ENCODE peak calls at places on chromosomes 3 and 15, in ten cellular contexts. One of them, this sample, is unnamed.

GRCh38 chr3:72318504-72319201 is 529.6 kb downstream of the SHQ1 start:
- DNase-seq in right atrium auricular region: no peak
- DNase-seq in esophagus muscularis mucosa: no peak
- DNase-seq in HFFc6: no peak
- DNase-seq in cardiac fibroblast: peak; percentile 24
- DNase-seq in cardiac muscle cell: peak; percentile 55
- DNase-seq in CD4-positive, alpha-beta T cell: no peak
- DNase-seq in PC-3: peak; percentile 31
- DNase-seq in IMR-90: peak; percentile 53
- DNase-seq in fibroblast of lung: peak; percentile 43
- DNase-seq in this sample: no peak

GRCh38 chr3:174973465-174973864 is 114.3 kb downstream of the NAALADL2 start:
- DNase-seq in PC-3: peak; percentile 97
- DNase-seq in HFFc6: no peak
- DNase-seq in fibroblast of lung: no peak
- DNase-seq in CD4-positive, alpha-beta T cell: no peak
- DNase-seq in right atrium auricular region: no peak
- DNase-seq in IMR-90: no peak
- DNase-seq in cardiac muscle cell: no peak
- DNase-seq in esophagus muscularis mucosa: no peak
- DNase-seq in cardiac fibroblast: no peak
- DNase-seq in this sample: no peak

GRCh38 chr15:59456114-59456513 is 18.1 kb downstream of the FAM81A start:
- DNase-seq in esophagus muscularis mucosa: no peak
- DNase-seq in HFFc6: no peak
- DNase-seq in CD4-positive, alpha-beta T cell: no peak
- DNase-seq in cardiac fibroblast: no peak
- DNase-seq in right atrium auricular region: no peak
- DNase-seq in PC-3: peak; percentile 65
- DNase-seq in IMR-90: no peak
- DNase-seq in cardiac muscle cell: no peak
- DNase-seq in fibroblast of lung: no peak
- DNase-seq in this sample: peak; percentile 45

GRCh38 chr3:120438971-120439370 is 11.8 kb downstream of the FSTL1 start:
- DNase-seq in fibroblast of lung: peak; percentile 92
- DNase-seq in cardiac fibroblast: peak; percentile 91
- DNase-seq in cardiac muscle cell: no peak
- DNase-seq in right atrium auricular region: no peak
- DNase-seq in CD4-positive, alpha-beta T cell: no peak
- DNase-seq in PC-3: peak; percentile 89
- DNase-seq in esophagus muscularis mucosa: no peak
- DNase-seq in HFFc6: peak; percentile 55
- DNase-seq in IMR-90: peak; percentile 93
- DNase-seq in this sample: no peak

GRCh38 chr3:160417311-160417710 is 17.9 kb downstream of the SMC4 start:
- DNase-seq in IMR-90: no peak
- DNase-seq in right atrium auricular region: no peak
- DNase-seq in fibroblast of lung: no peak
- DNase-seq in cardiac muscle cell: no peak
- DNase-seq in cardiac fibroblast: no peak
- DNase-seq in HFFc6: no peak
- DNase-seq in esophagus muscularis mucosa: no peak
- DNase-seq in CD4-positive, alpha-beta T cell: no peak
- DNase-seq in PC-3: no peak
- DNase-seq in this sample: no peak

GRCh38 chr3:100590114-100590839 is 19.1 kb upstream of the ADGRG7 start:
- DNase-seq in right atrium auricular region: peak; percentile 75
- DNase-seq in IMR-90: peak; percentile 76
- DNase-seq in fibroblast of lung: peak; percentile 48
- DNase-seq in cardiac muscle cell: peak; percentile 76
- DNase-seq in HFFc6: peak; percentile 40
- DNase-seq in cardiac fibroblast: peak; percentile 83
- DNase-seq in esophagus muscularis mucosa: no peak
- DNase-seq in PC-3: peak; percentile 87
- DNase-seq in CD4-positive, alpha-beta T cell: peak; percentile 44
- DNase-seq in this sample: peak; percentile 83

GRCh38 chr3:176302271-176302670 is 895.0 kb downstream of the TBL1XR1 start:
- DNase-seq in HFFc6: no peak
- DNase-seq in cardiac fibroblast: no peak
- DNase-seq in esophagus muscularis mucosa: no peak
- DNase-seq in CD4-positive, alpha-beta T cell: no peak
- DNase-seq in cardiac muscle cell: no peak
- DNase-seq in right atrium auricular region: no peak
- DNase-seq in PC-3: no peak
- DNase-seq in IMR-90: no peak
- DNase-seq in fibroblast of lung: no peak
- DNase-seq in this sample: no peak

GRCh38 chr15:28955686-28956421 is 70.1 kb downstream of the APBA2 start:
- DNase-seq in right atrium auricular region: peak; percentile 40
- DNase-seq in HFFc6: no peak
- DNase-seq in fibroblast of lung: peak; percentile 94
- DNase-seq in IMR-90: peak; percentile 79
- DNase-seq in cardiac fibroblast: peak; percentile 55
- DNase-seq in CD4-positive, alpha-beta T cell: no peak
- DNase-seq in cardiac muscle cell: no peak
- DNase-seq in PC-3: peak; percentile 48
- DNase-seq in esophagus muscularis mucosa: peak; percentile 88
- DNase-seq in this sample: no peak

GRCh38 chr3:111152506-111152905 is 80.9 kb downstream of the NECTIN3 start:
- DNase-seq in esophagus muscularis mucosa: no peak
- DNase-seq in right atrium auricular region: no peak
- DNase-seq in cardiac fibroblast: no peak
- DNase-seq in IMR-90: peak; percentile 77
- DNase-seq in CD4-positive, alpha-beta T cell: no peak
- DNase-seq in HFFc6: peak; percentile 24
- DNase-seq in fibroblast of lung: peak; percentile 6
- DNase-seq in cardiac muscle cell: no peak
- DNase-seq in PC-3: no peak
- DNase-seq in this sample: peak; percentile 4

GRCh38 chr3:66494964-66495581 is 5.7 kb downstream of the LRIG1 start:
- DNase-seq in esophagus muscularis mucosa: no peak
- DNase-seq in right atrium auricular region: no peak
- DNase-seq in IMR-90: no peak
- DNase-seq in fibroblast of lung: peak; percentile 82
- DNase-seq in PC-3: no peak
- DNase-seq in CD4-positive, alpha-beta T cell: no peak
- DNase-seq in cardiac fibroblast: no peak
- DNase-seq in HFFc6: no peak
- DNase-seq in cardiac muscle cell: no peak
- DNase-seq in this sample: no peak

GRCh38 chr15:72180771-72181324 is 16.7 kb downstream of the GRAMD2A start:
- DNase-seq in IMR-90: no peak
- DNase-seq in fibroblast of lung: no peak
- DNase-seq in HFFc6: no peak
- DNase-seq in right atrium auricular region: no peak
- DNase-seq in PC-3: no peak
- DNase-seq in esophagus muscularis mucosa: no peak
- DNase-seq in cardiac fibroblast: no peak
- DNase-seq in cardiac muscle cell: no peak
- DNase-seq in CD4-positive, alpha-beta T cell: no peak
- DNase-seq in this sample: no peak

GRCh38 chr15:72183781-72184164 is 13.8 kb downstream of the GRAMD2A start:
- DNase-seq in right atrium auricular region: no peak
- DNase-seq in esophagus muscularis mucosa: no peak
- DNase-seq in CD4-positive, alpha-beta T cell: no peak
- DNase-seq in cardiac muscle cell: no peak
- DNase-seq in cardiac fibroblast: no peak
- DNase-seq in fibroblast of lung: no peak
- DNase-seq in PC-3: no peak
- DNase-seq in HFFc6: no peak
- DNase-seq in IMR-90: no peak
- DNase-seq in this sample: no peak

GRCh38 chr15:72184165-72184811 is 13.3 kb downstream of the GRAMD2A start:
- DNase-seq in CD4-positive, alpha-beta T cell: no peak
- DNase-seq in cardiac fibroblast: peak; percentile 39
- DNase-seq in PC-3: peak; percentile 53
- DNase-seq in esophagus muscularis mucosa: no peak
- DNase-seq in cardiac muscle cell: peak; percentile 76
- DNase-seq in right atrium auricular region: no peak
- DNase-seq in fibroblast of lung: peak; percentile 45
- DNase-seq in IMR-90: no peak
- DNase-seq in HFFc6: peak; percentile 35
- DNase-seq in this sample: peak; percentile 65

GRCh38 chr15:72182244-72182643 is 15.3 kb downstream of the GRAMD2A start:
- DNase-seq in fibroblast of lung: no peak
- DNase-seq in esophagus muscularis mucosa: no peak
- DNase-seq in right atrium auricular region: no peak
- DNase-seq in PC-3: no peak
- DNase-seq in HFFc6: no peak
- DNase-seq in cardiac muscle cell: no peak
- DNase-seq in cardiac fibroblast: no peak
- DNase-seq in CD4-positive, alpha-beta T cell: no peak
- DNase-seq in IMR-90: no peak
- DNase-seq in this sample: no peak

GRCh38 chr15:72182673-72183072 is 14.9 kb downstream of the GRAMD2A start:
- DNase-seq in right atrium auricular region: no peak
- DNase-seq in IMR-90: no peak
- DNase-seq in fibroblast of lung: no peak
- DNase-seq in cardiac fibroblast: peak; percentile 40
- DNase-seq in HFFc6: no peak
- DNase-seq in cardiac muscle cell: no peak
- DNase-seq in PC-3: no peak
- DNase-seq in CD4-positive, alpha-beta T cell: no peak
- DNase-seq in esophagus muscularis mucosa: no peak
- DNase-seq in this sample: peak; percentile 92
- TF ChIP-seq CTCF in right atrium auricular region: no peak
- TF ChIP-seq CTCF in IMR-90: no peak
- TF ChIP-seq CTCF in fibroblast of lung: no peak
- TF ChIP-seq CTCF in cardiac fibroblast: no peak
- TF ChIP-seq CTCF in HFFc6: no peak
- TF ChIP-seq CTCF in cardiac muscle cell: no peak
- TF ChIP-seq CTCF in PC-3: no peak
- TF ChIP-seq CTCF in CD4-positive, alpha-beta T cell: no peak
- TF ChIP-seq CTCF in esophagus muscularis mucosa: no peak
- TF ChIP-seq CTCF in this sample: no peak

GRCh38 chr3:113183748-113184661 is 27.4 kb upstream of the BOC start:
- DNase-seq in cardiac fibroblast: peak; percentile 34
- DNase-seq in CD4-positive, alpha-beta T cell: no peak
- DNase-seq in esophagus muscularis mucosa: peak; percentile 74
- DNase-seq in right atrium auricular region: no peak
- DNase-seq in IMR-90: peak; percentile 34
- DNase-seq in fibroblast of lung: peak; percentile 31
- DNase-seq in HFFc6: no peak
- DNase-seq in PC-3: peak; percentile 23
- DNase-seq in cardiac muscle cell: no peak
- DNase-seq in this sample: peak; percentile 52

GRCh38 chr3:113185436-113185835 is 25.9 kb upstream of the BOC start:
- DNase-seq in PC-3: no peak
- DNase-seq in CD4-positive, alpha-beta T cell: no peak
- DNase-seq in esophagus muscularis mucosa: peak; percentile 53
- DNase-seq in cardiac muscle cell: no peak
- DNase-seq in IMR-90: no peak
- DNase-seq in HFFc6: no peak
- DNase-seq in fibroblast of lung: no peak
- DNase-seq in cardiac fibroblast: no peak
- DNase-seq in right atrium auricular region: no peak
- DNase-seq in this sample: no peak

GRCh38 chr3:113186566-113186965 is 24.8 kb upstream of the BOC start:
- DNase-seq in IMR-90: no peak
- DNase-seq in esophagus muscularis mucosa: peak; percentile 57
- DNase-seq in PC-3: no peak
- DNase-seq in fibroblast of lung: no peak
- DNase-seq in HFFc6: no peak
- DNase-seq in right atrium auricular region: no peak
- DNase-seq in CD4-positive, alpha-beta T cell: no peak
- DNase-seq in cardiac fibroblast: no peak
- DNase-seq in cardiac muscle cell: no peak
- DNase-seq in this sample: no peak
- TF ChIP-seq CTCF in IMR-90: no peak
- TF ChIP-seq CTCF in esophagus muscularis mucosa: no peak
- TF ChIP-seq CTCF in PC-3: no peak
- TF ChIP-seq CTCF in fibroblast of lung: no peak
- TF ChIP-seq CTCF in HFFc6: no peak
- TF ChIP-seq CTCF in right atrium auricular region: no peak
- TF ChIP-seq CTCF in CD4-positive, alpha-beta T cell: no peak
- TF ChIP-seq CTCF in cardiac fibroblast: no peak
- TF ChIP-seq CTCF in cardiac muscle cell: no peak
- TF ChIP-seq CTCF in this sample: no peak

GRCh38 chr3:48765376-48765775 is 48.4 kb upstream of the IP6K2 start:
- DNase-seq in right atrium auricular region: no peak
- DNase-seq in cardiac fibroblast: peak; percentile 36
- DNase-seq in IMR-90: no peak
- DNase-seq in fibroblast of lung: peak; percentile 4
- DNase-seq in CD4-positive, alpha-beta T cell: no peak
- DNase-seq in esophagus muscularis mucosa: no peak
- DNase-seq in HFFc6: peak; percentile 12
- DNase-seq in PC-3: peak; percentile 49
- DNase-seq in cardiac muscle cell: no peak
- DNase-seq in this sample: peak; percentile 36
- TF ChIP-seq CTCF in right atrium auricular region: no peak
- TF ChIP-seq CTCF in cardiac fibroblast: no peak
- TF ChIP-seq CTCF in IMR-90: peak; percentile 11
- TF ChIP-seq CTCF in fibroblast of lung: no peak
- TF ChIP-seq CTCF in CD4-positive, alpha-beta T cell: no peak
- TF ChIP-seq CTCF in esophagus muscularis mucosa: no peak
- TF ChIP-seq CTCF in HFFc6: peak; percentile 53
- TF ChIP-seq CTCF in PC-3: peak; percentile 64
- TF ChIP-seq CTCF in cardiac muscle cell: peak; percentile 24
- TF ChIP-seq CTCF in this sample: peak; percentile 38

DNA sequence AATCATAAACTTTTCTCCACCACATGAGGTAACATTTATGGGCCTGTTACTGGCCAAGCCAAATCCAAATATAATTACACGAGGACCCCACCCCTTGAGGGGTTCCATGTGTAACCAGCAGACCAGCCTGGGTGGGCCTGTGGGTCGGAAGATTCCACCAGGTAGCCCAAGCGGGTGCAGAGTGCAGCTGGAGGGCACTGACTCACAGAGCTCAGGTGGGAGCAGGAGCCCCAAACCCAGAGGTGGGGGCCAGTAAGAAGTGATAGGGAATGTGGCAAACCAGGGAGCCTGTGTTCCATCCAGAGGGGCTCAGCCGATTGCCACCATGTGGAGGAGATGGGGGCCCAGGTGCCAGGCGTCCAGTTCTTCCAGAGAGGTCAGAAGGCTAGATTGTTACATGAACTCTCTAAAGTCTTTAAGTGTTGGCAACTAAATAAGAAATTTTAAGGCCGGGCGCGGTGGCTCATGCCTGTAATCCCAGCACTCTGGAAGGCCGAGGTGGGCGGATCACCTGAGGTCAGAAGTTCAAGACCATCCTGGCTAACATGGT is 2.6 kb downstream of the GP9 start:
- DNase-seq in cardiac muscle cell: no peak
- DNase-seq in cardiac fibroblast: no peak
- DNase-seq in fibroblast of lung: no peak
- DNase-seq in IMR-90: no peak
- DNase-seq in right atrium auricular region: no peak
- DNase-seq in CD4-positive, alpha-beta T cell: no peak
- DNase-seq in esophagus muscularis mucosa: no peak
- DNase-seq in HFFc6: no peak
- DNase-seq in PC-3: no peak
- DNase-seq in this sample: no peak
- TF ChIP-seq CTCF in cardiac muscle cell: no peak
- TF ChIP-seq CTCF in cardiac fibroblast: no peak
- TF ChIP-seq CTCF in fibroblast of lung: no peak
- TF ChIP-seq CTCF in IMR-90: no peak
- TF ChIP-seq CTCF in right atrium auricular region: no peak
- TF ChIP-seq CTCF in CD4-positive, alpha-beta T cell: no peak
- TF ChIP-seq CTCF in esophagus muscularis mucosa: no peak
- TF ChIP-seq CTCF in HFFc6: no peak
- TF ChIP-seq CTCF in PC-3: no peak
- TF ChIP-seq CTCF in this sample: no peak

This sample was measured in MCF 10A.